ENCODE peak calls at places on chromosome 18, in nine cellular contexts. N is NCI-H2081; Q is WERI-Rb-1; D is MCF 10A; K is GM12891; C is progenitor cell of endocrine pancreas; I is hippocampal formation; S is ELR; X is activated CD4-positive, alpha-beta T cell treated with anti-CD3 and anti-CD28 coated beads, Interleukin-2, amount 10 ng/mL, durations not matched to agents 7 days and 5 days. Y is an unnamed sample.

GRCh38 chr18:22900558-22901183 is 32.5 kb upstream of the RBBP8 start:
- DNase-seq in N (no peak), Q (no peak), D (no peak), K (no peak), C (no peak), I (no peak), S (no peak), X (no peak), Y (no peak)

GRCh38 chr18:36264283-36264682 is 33.2 kb upstream of the FHOD3 start:
- DNase-seq in N (no peak), Q (no peak), D (no peak), K (no peak), C (no peak), I (no peak), S (no peak), X (no peak), Y (no peak)

GRCh38 chr18:70072678-70073077 is 125.0 kb upstream of the CD226 start:
- DNase-seq in N (peak; percentile 18), Q (no peak), D (peak; percentile 28), K (no peak), C (no peak), I (peak; percentile 5), S (peak; percentile 8), X (peak; percentile 16), Y (peak; percentile 15)

GRCh38 chr18:6729247-6730091 is at the start of gene ARHGAP28:
- DNase-seq in N (peak; percentile 84), Q (peak; percentile 94), D (peak; percentile 80), K (peak; percentile 25), C (peak; percentile 84), I (no peak), S (peak; percentile 55), X (peak; percentile 22), Y (peak; percentile 77)

GRCh38 chr18:36194719-36195315 is 7.5 kb downstream of the MOCOS start:
- DNase-seq in N (no peak), Q (no peak), D (no peak), K (no peak), C (no peak), I (no peak), S (no peak), X (no peak), Y (no peak)

GRCh38 chr18:10343778-10344177 is 110.7 kb upstream of the APCDD1 start:
- DNase-seq in N (no peak), Q (no peak), D (no peak), K (no peak), C (no peak), I (no peak), S (no peak), X (no peak), Y (no peak)

GRCh38 chr18:68449292-68449691 is 265.6 kb downstream of the TMX3 start:
- DNase-seq in N (no peak), Q (no peak), D (peak; percentile 68), K (no peak), C (no peak), I (no peak), S (peak; percentile 74), X (no peak), Y (peak; percentile 24)

GRCh38 chr18:22539045-22539444 is 121.3 kb upstream of the CTAGE1 start:
- DNase-seq in N (no peak), Q (no peak), D (no peak), K (no peak), C (no peak), I (no peak), S (no peak), X (no peak), Y (no peak)

GRCh38 chr18:13639196-13639595 is 87.2 kb downstream of the FAM210A start:
- DNase-seq in N (no peak), Q (no peak), D (no peak), K (no peak), C (no peak), I (no peak), S (no peak), X (no peak), Y (no peak)

GRCh38 chr18:777021-777420 is 35.0 kb downstream of the YES1 start:
- DNase-seq in N (no peak), Q (no peak), D (no peak), K (no peak), C (no peak), I (no peak), S (no peak), X (no peak), Y (peak; percentile 23)

GRCh38 chr18:11004294-11004693 is 145.1 kb downstream of the PIEZO2 start:
- DNase-seq in N (no peak), Q (no peak), D (peak; percentile 13), K (no peak), C (no peak), I (no peak), S (peak; percentile 58), X (no peak), Y (peak; percentile 17)

GRCh38 chr18:42706618-42707017 is 408.9 kb downstream of the RIT2 start:
- DNase-seq in N (peak; percentile 34), Q (peak; percentile 27), D (peak; percentile 84), K (no peak), C (no peak), I (no peak), S (no peak), X (no peak), Y (peak; percentile 93)

GRCh38 chr18:51321696-51322095 is 124.2 kb upstream of the MEX3C start:
- DNase-seq in N (no peak), Q (peak; percentile 51), D (peak; percentile 90), K (no peak), C (no peak), I (no peak), S (no peak), X (no peak), Y (peak; percentile 98)

GRCh38 chr18:24212939-24213338 is 74.1 kb downstream of the CABYR start:
- DNase-seq in N (no peak), Q (no peak), D (peak; percentile 94), K (no peak), C (no peak), I (no peak), S (peak; percentile 95), X (no peak), Y (peak; percentile 99)

GRCh38 chr18:5462227-5462626 is 81.6 kb downstream of the EPB41L3 start:
- DNase-seq in N (no peak), Q (no peak), D (no peak), K (no peak), C (no peak), I (no peak), S (no peak), X (no peak), Y (no peak)

GRCh38 chr18:11985532-11985931 is 4.2 kb downstream of the IMPA2 start:
- DNase-seq in N (no peak), Q (no peak), D (no peak), K (no peak), C (no peak), I (no peak), S (no peak), X (no peak), Y (no peak)

GRCh38 chr18:75408554-75409506 is 18.7 kb downstream of the SMIM21 start:
- DNase-seq in N (no peak), Q (no peak), D (peak; percentile 98), K (no peak), C (no peak), I (no peak), S (peak; percentile 99), X (no peak), Y (peak; percentile 99)

GRCh38 chr18:3994061-3994687 is 460.9 kb downstream of the DLGAP1 start:
- DNase-seq in N (no peak), Q (no peak), D (no peak), K (no peak), C (no peak), I (no peak), S (no peak), X (no peak), Y (no peak)

GRCh38 chr18:48623468-48624220 is 84.8 kb downstream of the CTIF start:
- DNase-seq in N (no peak), Q (no peak), D (peak; percentile 38), K (no peak), C (no peak), I (no peak), S (peak; percentile 90), X (no peak), Y (peak; percentile 82)

GRCh38 chr18:23994361-23994902 is 20.1 kb upstream of the TTC39C start:
- DNase-seq in N (peak; percentile 93), Q (peak; percentile 62), D (peak; percentile 98), K (no peak), C (no peak), I (no peak), S (peak; percentile 87), X (no peak), Y (peak; percentile 93)

GRCh38 chr18:23401400-23402347 is 51.4 kb upstream of the RIOK3 start:
- DNase-seq in N (no peak), Q (peak; percentile 93), D (peak; percentile 26), K (no peak), C (no peak), I (no peak), S (peak; percentile 78), X (no peak), Y (no peak)

GRCh38 chr18:25875574-25875973 is 214.8 kb downstream of the SS18 start:
- DNase-seq in N (no peak), Q (no peak), D (peak; percentile 11), K (no peak), C (no peak), I (no peak), S (no peak), X (no peak), Y (no peak)

GRCh38 chr18:69528439-69528838 is 127.8 kb downstream of the DOK6 start:
- DNase-seq in N (no peak), Q (no peak), D (peak; percentile 31), K (no peak), C (no peak), I (no peak), S (no peak), X (no peak), Y (peak; percentile 0)

GRCh38 chr18:27249933-27250332 is 64.8 kb upstream of the CHST9 start:
- DNase-seq in N (no peak), Q (no peak), D (no peak), K (no peak), C (no peak), I (no peak), S (no peak), X (no peak), Y (no peak)

GRCh38 chr18:75211002-75211621 is 515 bp downstream of the TSHZ1 start:
- DNase-seq in N (no peak), Q (no peak), D (no peak), K (no peak), C (no peak), I (no peak), S (peak; percentile 40), X (peak; percentile 29), Y (peak; percentile 50)

GRCh38 chr18:34661464-34662087 is 48.5 kb upstream of the DTNA start:
- DNase-seq in N (peak; percentile 43), Q (peak; percentile 10), D (peak; percentile 67), K (peak; percentile 11), C (no peak), I (peak; percentile 54), S (peak; percentile 68), X (peak; percentile 15), Y (peak; percentile 55)

GRCh38 chr18:59835656-59836379 is 64.0 kb upstream of the PMAIP1 start:
- DNase-seq in N (no peak), Q (no peak), D (no peak), K (no peak), C (no peak), I (no peak), S (peak; percentile 37), X (no peak), Y (no peak)

GRCh38 chr18:25561923-25562322 is 210.0 kb upstream of the ZNF521 start:
- DNase-seq in N (no peak), Q (no peak), D (peak; percentile 37), K (peak; percentile 2), C (no peak), I (no peak), S (peak; percentile 49), X (no peak), Y (no peak)

GRCh38 chr18:72233106-72233505 is 311.0 kb downstream of the CBLN2 start:
- DNase-seq in N (no peak), Q (no peak), D (no peak), K (no peak), C (no peak), I (peak; percentile 1), S (no peak), X (no peak), Y (no peak)

GRCh38 chr18:23528580-23529472 is 25.5 kb downstream of the RMC1 start:
- DNase-seq in N (no peak), Q (no peak), D (peak; percentile 88), K (no peak), C (no peak), I (no peak), S (peak; percentile 53), X (no peak), Y (no peak)

GRCh38 chr18:13558132-13558531 is 168.2 kb downstream of the FAM210A start:
- DNase-seq in N (peak; percentile 9), Q (peak; percentile 52), D (peak; percentile 48), K (peak; percentile 47), C (no peak), I (peak; percentile 80), S (peak; percentile 33), X (peak; percentile 40), Y (peak; percentile 44)